ENCODE peak calls at places on chromosome 16, in seven cellular contexts. P, Y, B, C, E, R and X are unnamed samples.

GRCh38 chr16:56608876-56609462 is 585 bp downstream of the MT2A start:
- DNase-seq in B (peak; percentile 53), C (no peak), E (no peak), R (no peak), Y (no peak), P (no peak), X (peak; percentile 45)

GRCh38 chr16:67001726-67002125 is 13.3 kb downstream of the CES4A start:
- DNase-seq in P (no peak), R (no peak), E (no peak), C (no peak), Y (no peak), B (no peak), X (no peak)

GRCh38 chr16:75837264-75837663 is 111.0 kb upstream of the CPHXL start:
- DNase-seq in P (no peak), R (no peak), Y (no peak), B (no peak), E (no peak), C (no peak), X (no peak)

GRCh38 chr16:2467301-2468141 is 3.6 kb upstream of the NTN3 start:
- DNase-seq in Y (no peak), B (peak; percentile 93), P (no peak), E (peak; percentile 83), C (peak; percentile 89), R (no peak), X (peak; percentile 84)

GRCh38 chr16:84730406-84731106 is 30.8 kb downstream of the USP10 start:
- DNase-seq in P (no peak), B (peak; percentile 98), E (peak; percentile 68), R (peak; percentile 26), C (no peak), Y (no peak), X (peak; percentile 75)

GRCh38 chr16:89495121-89495520 is 4.8 kb upstream of the ANKRD11 start:
- DNase-seq in E (no peak), B (peak; percentile 80), P (no peak), Y (no peak), R (no peak), C (no peak), X (no peak)

GRCh38 chr16:48323783-48324775 is 61.1 kb downstream of the SIAH1 start:
- DNase-seq in E (no peak), P (no peak), C (no peak), B (peak; percentile 42), R (no peak), Y (no peak), X (no peak)

GRCh38 chr16:48681520-48681919 is 71.5 kb upstream of the N4BP1 start:
- DNase-seq in C (no peak), Y (no peak), R (no peak), B (no peak), E (no peak), P (no peak), X (no peak)

GRCh38 chr16:69311533-69312388 is 611 bp downstream of the VPS4A start:
- DNase-seq in E (peak; percentile 82), P (no peak), C (peak; percentile 75), R (peak; percentile 21), B (peak; percentile 71), Y (no peak), X (peak; percentile 67)

GRCh38 chr16:65490296-65490695 is 368.4 kb upstream of the CDH11 start:
- DNase-seq in B (no peak), R (no peak), C (no peak), E (no peak), P (no peak), Y (no peak), X (no peak)

GRCh38 chr16:55622302-55622701 is 33.5 kb upstream of the SLC6A2 start:
- DNase-seq in Y (no peak), B (no peak), C (no peak), P (no peak), E (no peak), R (no peak), X (no peak)

GRCh38 chr16:22977294-22977697 is 163.3 kb downstream of the HS3ST2 start:
- DNase-seq in Y (no peak), C (no peak), R (no peak), P (no peak), E (no peak), B (peak; percentile 38), X (peak; percentile 4)

GRCh38 chr16:78641463-78641862 is 542.0 kb downstream of the WWOX start:
- DNase-seq in C (no peak), B (no peak), P (no peak), E (no peak), R (no peak), Y (no peak), X (no peak)

GRCh38 chr16:68749424-68749823 is 12.3 kb downstream of the CDH1 start:
- DNase-seq in R (no peak), P (no peak), C (no peak), Y (no peak), E (no peak), B (no peak), X (no peak)

GRCh38 chr16:87335968-87336849 is 19.0 kb upstream of the C16orf95 start:
- DNase-seq in R (no peak), P (no peak), Y (no peak), C (no peak), E (no peak), B (no peak), X (no peak)

GRCh38 chr16:81071816-81072215 is 5.2 kb downstream of the C16orf46 start:
- DNase-seq in B (no peak), R (no peak), Y (no peak), C (no peak), E (no peak), P (no peak), X (no peak)

GRCh38 chr16:70437582-70438324 is 1.1 kb downstream of the ST3GAL2 start:
- DNase-seq in B (peak; percentile 86), C (no peak), Y (no peak), E (no peak), P (no peak), R (no peak), X (peak; percentile 70)

GRCh38 chr16:48511071-48511540 is 98.9 kb downstream of the N4BP1 start:
- DNase-seq in E (no peak), P (no peak), C (peak; percentile 51), B (peak; percentile 84), R (no peak), Y (no peak), X (no peak)

GRCh38 chr16:11079657-11080187 is 135.4 kb downstream of the CLEC16A start:
- DNase-seq in R (no peak), C (no peak), E (no peak), B (peak; percentile 94), P (no peak), Y (no peak), X (no peak)

GRCh38 chr16:30741461-30741914 is 6.7 kb upstream of the PHKG2 start:
- DNase-seq in E (peak; percentile 84), B (peak; percentile 91), C (peak; percentile 75), P (no peak), R (no peak), Y (no peak), X (no peak)

GRCh38 chr16:50040028-50040427 is 15.0 kb downstream of the CNEP1R1 start:
- DNase-seq in R (no peak), Y (no peak), P (no peak), B (no peak), C (no peak), E (no peak), X (no peak)

GRCh38 chr16:31061126-31061812 is 12.8 kb downstream of the ZNF668 start:
- DNase-seq in C (no peak), Y (no peak), B (no peak), P (no peak), E (no peak), R (no peak), X (no peak)

GRCh38 chr16:66159987-66160386 is 206.5 kb upstream of the CDH5 start:
- DNase-seq in E (no peak), B (peak; percentile 44), Y (no peak), P (no peak), C (no peak), R (no peak), X (no peak)

GRCh38 chr16:59591480-59591879 is 857.4 kb upstream of the GOT2 start:
- DNase-seq in B (peak; percentile 39), P (no peak), Y (no peak), C (no peak), E (no peak), R (no peak), X (no peak)

GRCh38 chr16:89847056-89847929 is 19.0 kb downstream of the SPIRE2 start:
- DNase-seq in E (no peak), P (no peak), R (no peak), C (no peak), B (no peak), Y (no peak), X (no peak)

GRCh38 chr16:1494711-1495110 is 1.6 kb downstream of the TELO2 start:
- DNase-seq in B (peak; percentile 58), Y (no peak), C (peak; percentile 64), P (no peak), E (no peak), R (no peak), X (no peak)

GRCh38 chr16:53773150-53773846 is 69.3 kb downstream of the FTO start:
- DNase-seq in Y (no peak), E (no peak), R (no peak), B (peak; percentile 86), C (no peak), P (no peak), X (peak; percentile 57)